ENCODE peak calls at places on chromosome 12, in nine cellular contexts. One of them, this sample, is unnamed.

GRCh38 chr12:9651265-9651729 is 18.2 kb upstream of the CLEC2D start:
- DNase-seq in spleen: peak; percentile 72
- DNase-seq in H9: no peak
- DNase-seq in OCI-LY7: peak; percentile 60
- DNase-seq in astrocyte: peak; percentile 82
- DNase-seq in cardiac fibroblast: peak; percentile 81
- DNase-seq in testis: no peak
- DNase-seq in tibial artery: no peak
- DNase-seq in MCF 10A: peak; percentile 36
- DNase-seq in this sample: no peak

GRCh38 chr12:46373303-46374182 is 970 bp upstream of the SLC38A2 start:
- DNase-seq in OCI-LY7: peak; percentile 43
- DNase-seq in cardiac fibroblast: peak; percentile 62
- DNase-seq in H9: peak; percentile 82
- DNase-seq in testis: peak; percentile 68
- DNase-seq in spleen: peak; percentile 91
- DNase-seq in tibial artery: peak; percentile 82
- DNase-seq in astrocyte: no peak
- DNase-seq in MCF 10A: peak; percentile 48
- DNase-seq in this sample: no peak

GRCh38 chr12:51890511-51891171 is 2.7 kb downstream of the ANKRD33 start:
- DNase-seq in astrocyte: no peak
- DNase-seq in MCF 10A: no peak
- DNase-seq in spleen: no peak
- DNase-seq in OCI-LY7: no peak
- DNase-seq in testis: no peak
- DNase-seq in H9: peak; percentile 43
- DNase-seq in tibial artery: peak; percentile 55
- DNase-seq in cardiac fibroblast: no peak
- DNase-seq in this sample: no peak

GRCh38 chr12:121438207-121438606 is 38.3 kb downstream of the RNF34 start:
- DNase-seq in testis: no peak
- DNase-seq in spleen: no peak
- DNase-seq in OCI-LY7: no peak
- DNase-seq in tibial artery: no peak
- DNase-seq in cardiac fibroblast: no peak
- DNase-seq in MCF 10A: no peak
- DNase-seq in astrocyte: no peak
- DNase-seq in H9: no peak
- DNase-seq in this sample: no peak

GRCh38 chr12:94134226-94134795 is 14.1 kb upstream of the PLXNC1 start:
- DNase-seq in testis: peak; percentile 35
- DNase-seq in tibial artery: no peak
- DNase-seq in OCI-LY7: peak; percentile 71
- DNase-seq in spleen: no peak
- DNase-seq in cardiac fibroblast: peak; percentile 81
- DNase-seq in MCF 10A: peak; percentile 64
- DNase-seq in H9: no peak
- DNase-seq in astrocyte: peak; percentile 25
- DNase-seq in this sample: no peak

GRCh38 chr12:122423258-122424165 is 1.0 kb upstream of the CLIP1 start:
- DNase-seq in tibial artery: no peak
- DNase-seq in spleen: no peak
- DNase-seq in cardiac fibroblast: peak; percentile 45
- DNase-seq in H9: peak; percentile 65
- DNase-seq in OCI-LY7: peak; percentile 52
- DNase-seq in MCF 10A: peak; percentile 51
- DNase-seq in testis: peak; percentile 22
- DNase-seq in astrocyte: peak; percentile 49
- DNase-seq in this sample: no peak

GRCh38 chr12:30753233-30753632 is 1.5 kb downstream of the CAPRIN2 start:
- DNase-seq in testis: no peak
- DNase-seq in spleen: no peak
- DNase-seq in OCI-LY7: peak; percentile 60
- DNase-seq in MCF 10A: peak; percentile 61
- DNase-seq in tibial artery: no peak
- DNase-seq in cardiac fibroblast: peak; percentile 59
- DNase-seq in H9: peak; percentile 59
- DNase-seq in astrocyte: peak; percentile 37
- DNase-seq in this sample: no peak

GRCh38 chr12:47091009-47091408 is 11.2 kb upstream of the AMIGO2 start:
- DNase-seq in testis: no peak
- DNase-seq in spleen: no peak
- DNase-seq in OCI-LY7: no peak
- DNase-seq in H9: no peak
- DNase-seq in MCF 10A: no peak
- DNase-seq in tibial artery: no peak
- DNase-seq in astrocyte: no peak
- DNase-seq in cardiac fibroblast: no peak
- DNase-seq in this sample: no peak

GRCh38 chr12:27937768-27938167 is 34.8 kb downstream of the PTHLH start:
- DNase-seq in spleen: no peak
- DNase-seq in cardiac fibroblast: peak; percentile 41
- DNase-seq in OCI-LY7: no peak
- DNase-seq in testis: no peak
- DNase-seq in MCF 10A: peak; percentile 31
- DNase-seq in tibial artery: no peak
- DNase-seq in astrocyte: no peak
- DNase-seq in H9: no peak
- DNase-seq in this sample: no peak

GRCh38 chr12:113194971-113195391 is 9.5 kb downstream of the RITA1 start:
- DNase-seq in MCF 10A: no peak
- DNase-seq in astrocyte: peak; percentile 78
- DNase-seq in OCI-LY7: no peak
- DNase-seq in spleen: no peak
- DNase-seq in testis: no peak
- DNase-seq in H9: no peak
- DNase-seq in cardiac fibroblast: peak; percentile 69
- DNase-seq in tibial artery: no peak
- DNase-seq in this sample: peak; percentile 30

GRCh38 chr12:106994579-106995220 is 7.8 kb upstream of the MTERF2 start:
- DNase-seq in MCF 10A: no peak
- DNase-seq in spleen: no peak
- DNase-seq in cardiac fibroblast: peak; percentile 36
- DNase-seq in OCI-LY7: no peak
- DNase-seq in H9: no peak
- DNase-seq in tibial artery: no peak
- DNase-seq in astrocyte: peak; percentile 56
- DNase-seq in testis: no peak
- DNase-seq in this sample: no peak

GRCh38 chr12:88472775-88473174 is 107.5 kb downstream of the KITLG start:
- DNase-seq in H9: no peak
- DNase-seq in testis: no peak
- DNase-seq in tibial artery: no peak
- DNase-seq in spleen: no peak
- DNase-seq in astrocyte: peak; percentile 84
- DNase-seq in OCI-LY7: no peak
- DNase-seq in MCF 10A: peak; percentile 27
- DNase-seq in cardiac fibroblast: peak; percentile 79
- DNase-seq in this sample: no peak

GRCh38 chr12:46064548-46064947 is 74.2 kb upstream of the SCAF11 start:
- DNase-seq in OCI-LY7: no peak
- DNase-seq in MCF 10A: no peak
- DNase-seq in astrocyte: no peak
- DNase-seq in H9: no peak
- DNase-seq in spleen: no peak
- DNase-seq in testis: no peak
- DNase-seq in cardiac fibroblast: no peak
- DNase-seq in tibial artery: no peak
- DNase-seq in this sample: no peak

GRCh38 chr12:49917788-49918173 is 14.1 kb upstream of the FAIM2 start:
- DNase-seq in cardiac fibroblast: no peak
- DNase-seq in OCI-LY7: no peak
- DNase-seq in tibial artery: no peak
- DNase-seq in H9: peak; percentile 25
- DNase-seq in astrocyte: no peak
- DNase-seq in testis: no peak
- DNase-seq in spleen: peak; percentile 34
- DNase-seq in MCF 10A: no peak
- DNase-seq in this sample: no peak

GRCh38 chr12:116498471-116498870 is 60.7 kb upstream of the MAP1LC3B2 start:
- DNase-seq in testis: no peak
- DNase-seq in astrocyte: no peak
- DNase-seq in tibial artery: no peak
- DNase-seq in OCI-LY7: no peak
- DNase-seq in MCF 10A: no peak
- DNase-seq in cardiac fibroblast: peak; percentile 35
- DNase-seq in H9: no peak
- DNase-seq in spleen: no peak
- DNase-seq in this sample: no peak

GRCh38 chr12:84637926-84638325 is 274.7 kb downstream of the SLC6A15 start:
- DNase-seq in cardiac fibroblast: peak; percentile 22
- DNase-seq in OCI-LY7: no peak
- DNase-seq in H9: no peak
- DNase-seq in astrocyte: peak; percentile 57
- DNase-seq in MCF 10A: no peak
- DNase-seq in spleen: no peak
- DNase-seq in tibial artery: no peak
- DNase-seq in testis: no peak
- DNase-seq in this sample: no peak

GRCh38 chr12:120932058-120932457 is 27.9 kb upstream of the SPPL3 start:
- DNase-seq in testis: no peak
- DNase-seq in H9: no peak
- DNase-seq in astrocyte: no peak
- DNase-seq in OCI-LY7: no peak
- DNase-seq in tibial artery: no peak
- DNase-seq in spleen: no peak
- DNase-seq in MCF 10A: no peak
- DNase-seq in cardiac fibroblast: no peak
- DNase-seq in this sample: no peak

GRCh38 chr12:28568709-28569108 is 378.5 kb downstream of the CCDC91 start:
- DNase-seq in testis: no peak
- DNase-seq in H9: no peak
- DNase-seq in cardiac fibroblast: no peak
- DNase-seq in MCF 10A: no peak
- DNase-seq in astrocyte: peak; percentile 73
- DNase-seq in OCI-LY7: no peak
- DNase-seq in tibial artery: no peak
- DNase-seq in spleen: no peak
- DNase-seq in this sample: peak; percentile 92

GRCh38 chr12:32569256-32569655 is 109.8 kb upstream of the DNM1L start:
- DNase-seq in cardiac fibroblast: no peak
- DNase-seq in H9: no peak
- DNase-seq in spleen: no peak
- DNase-seq in astrocyte: no peak
- DNase-seq in OCI-LY7: no peak
- DNase-seq in testis: no peak
- DNase-seq in MCF 10A: no peak
- DNase-seq in tibial artery: no peak
- DNase-seq in this sample: no peak

GRCh38 chr12:34210183-34210582 is 187.9 kb downstream of the ALG10 start:
- DNase-seq in MCF 10A: no peak
- DNase-seq in spleen: no peak
- DNase-seq in testis: no peak
- DNase-seq in astrocyte: no peak
- DNase-seq in OCI-LY7: no peak
- DNase-seq in H9: no peak
- DNase-seq in cardiac fibroblast: no peak
- DNase-seq in tibial artery: no peak
- DNase-seq in this sample: no peak
- TF ChIP-seq CTCF in MCF 10A: no peak
- TF ChIP-seq CTCF in spleen: no peak
- TF ChIP-seq CTCF in testis: no peak
- TF ChIP-seq CTCF in astrocyte: no peak
- TF ChIP-seq CTCF in OCI-LY7: no peak
- TF ChIP-seq CTCF in H9: no peak
- TF ChIP-seq CTCF in cardiac fibroblast: no peak
- TF ChIP-seq CTCF in tibial artery: no peak
- TF ChIP-seq CTCF in this sample: no peak

DNA sequence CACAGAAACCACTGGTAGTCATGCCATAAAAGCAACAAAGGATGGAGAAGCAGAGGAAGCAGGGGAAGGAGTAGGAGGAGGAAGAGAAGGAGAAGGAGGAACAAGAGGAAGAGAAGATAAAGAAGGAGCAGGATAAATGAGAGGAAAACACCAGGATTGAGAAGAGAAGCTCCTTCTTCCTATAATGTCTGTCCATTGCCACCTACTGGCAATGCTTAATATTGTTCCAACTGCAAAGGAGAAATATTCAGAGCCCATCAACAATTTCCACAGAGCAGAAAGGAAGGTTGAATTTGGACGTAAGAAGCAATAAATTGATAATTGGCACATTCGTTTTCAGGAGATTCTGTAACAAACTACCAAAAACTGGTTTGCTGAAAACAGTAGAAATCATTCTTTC is 898.4 kb downstream of the SLC16A7 start:
- DNase-seq in tibial artery: no peak
- DNase-seq in spleen: no peak
- DNase-seq in astrocyte: peak; percentile 26
- DNase-seq in H9: no peak
- DNase-seq in MCF 10A: peak; percentile 57
- DNase-seq in testis: no peak
- DNase-seq in OCI-LY7: no peak
- DNase-seq in cardiac fibroblast: peak; percentile 72
- DNase-seq in this sample: no peak
- TF ChIP-seq CTCF in tibial artery: peak; percentile 40
- TF ChIP-seq CTCF in spleen: peak; percentile 43
- TF ChIP-seq CTCF in astrocyte: peak; percentile 74
- TF ChIP-seq CTCF in H9: peak; percentile 71
- TF ChIP-seq CTCF in MCF 10A: peak; percentile 70
- TF ChIP-seq CTCF in testis: peak; percentile 43
- TF ChIP-seq CTCF in OCI-LY7: peak; percentile 68
- TF ChIP-seq CTCF in cardiac fibroblast: peak; percentile 69
- TF ChIP-seq CTCF in this sample: peak; percentile 70

DNA sequence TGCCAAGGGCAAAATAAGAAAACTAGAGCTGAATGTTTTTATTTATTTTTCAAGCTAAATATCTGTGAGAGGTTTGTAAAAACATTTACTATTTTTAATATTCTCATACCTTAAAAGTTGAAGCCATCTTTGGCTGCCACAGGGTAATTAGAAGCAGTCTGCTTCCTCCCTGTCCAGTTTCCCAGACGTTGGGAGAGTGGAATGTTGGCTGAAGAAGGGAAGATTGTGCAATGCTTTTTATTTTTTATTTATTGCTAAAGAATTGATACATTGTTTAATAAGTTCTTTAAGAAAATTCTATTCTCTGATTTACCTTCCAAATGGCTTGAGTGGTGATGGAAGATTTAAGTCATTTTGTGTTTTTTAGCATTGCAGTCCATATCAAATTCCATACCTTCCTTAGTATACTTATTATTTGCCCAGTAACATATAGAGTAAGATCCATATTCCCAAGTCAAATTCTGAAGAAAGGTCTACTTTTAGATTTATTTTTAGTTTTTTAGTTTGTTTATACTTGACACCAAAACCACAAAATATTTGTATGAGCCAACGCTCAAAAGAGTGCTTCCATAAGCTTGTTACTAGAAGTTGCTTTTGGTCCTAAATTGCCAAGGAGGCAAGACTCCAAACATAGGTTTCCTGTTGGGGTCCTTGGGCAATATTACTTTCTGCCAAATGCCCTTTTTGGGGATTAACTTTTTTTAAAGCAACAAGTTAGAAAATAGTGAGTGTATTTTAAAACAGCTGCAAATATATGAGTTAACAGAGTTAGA is 124.0 kb upstream of the CPM start:
- DNase-seq in OCI-LY7: no peak
- DNase-seq in MCF 10A: peak; percentile 47
- DNase-seq in testis: no peak
- DNase-seq in cardiac fibroblast: peak; percentile 71
- DNase-seq in tibial artery: no peak
- DNase-seq in spleen: no peak
- DNase-seq in astrocyte: peak; percentile 62
- DNase-seq in H9: no peak
- DNase-seq in this sample: no peak
- TF ChIP-seq CTCF in OCI-LY7: no peak
- TF ChIP-seq CTCF in MCF 10A: no peak
- TF ChIP-seq CTCF in testis: no peak
- TF ChIP-seq CTCF in cardiac fibroblast: no peak
- TF ChIP-seq CTCF in tibial artery: no peak
- TF ChIP-seq CTCF in spleen: no peak
- TF ChIP-seq CTCF in astrocyte: no peak
- TF ChIP-seq CTCF in H9: no peak
- TF ChIP-seq CTCF in this sample: no peak

GRCh38 chr12:14892726-14893442 is 7.2 kb upstream of the MGP start:
- DNase-seq in spleen: no peak
- DNase-seq in H9: no peak
- DNase-seq in OCI-LY7: peak; percentile 15
- DNase-seq in cardiac fibroblast: peak; percentile 72
- DNase-seq in tibial artery: peak; percentile 88
- DNase-seq in testis: peak; percentile 81
- DNase-seq in MCF 10A: peak; percentile 16
- DNase-seq in astrocyte: no peak
- DNase-seq in this sample: no peak
- TF ChIP-seq CTCF in spleen: no peak
- TF ChIP-seq CTCF in H9: peak; percentile 19
- TF ChIP-seq CTCF in OCI-LY7: peak; percentile 62
- TF ChIP-seq CTCF in cardiac fibroblast: peak; percentile 25
- TF ChIP-seq CTCF in tibial artery: peak; percentile 26
- TF ChIP-seq CTCF in testis: no peak
- TF ChIP-seq CTCF in MCF 10A: no peak
- TF ChIP-seq CTCF in astrocyte: no peak
- TF ChIP-seq CTCF in this sample: no peak